ENCODE peak calls at places on chromosomes 11 and 22, in five cellular contexts. One of them, this sample, is unnamed.
A peak's percentile ranks its signal among the peaks of the same experiment; 100 is the strongest.

GRCh38 chr22:31105282-31105929 is 2.0 kb downstream of the SELENOM start:
- DNase-seq in HepG2: no peak
- DNase-seq in HCT116: no peak
- DNase-seq in K562: no peak
- DNase-seq in GM12878: no peak
- DNase-seq in this sample: no peak

GRCh38 chr11:85626496-85626895 is 648 bp downstream of the DLG2 start:
- DNase-seq in K562: no peak
- DNase-seq in GM12878: no peak
- DNase-seq in HCT116: no peak
- DNase-seq in HepG2: no peak
- DNase-seq in this sample: no peak

GRCh38 chr11:102577182-102577581 is 46.6 kb upstream of the MMP7 start:
- DNase-seq in GM12878: no peak
- DNase-seq in HepG2: no peak
- DNase-seq in K562: no peak
- DNase-seq in HCT116: no peak
- DNase-seq in this sample: no peak

GRCh38 chr11:68893282-68893681 is 10.3 kb downstream of the MRPL21 start:
- DNase-seq in HCT116: no peak
- DNase-seq in HepG2: no peak
- DNase-seq in GM12878: no peak
- DNase-seq in K562: no peak
- DNase-seq in this sample: no peak

GRCh38 chr11:112249871-112250590 is 10.6 kb downstream of the PLET1 start:
- DNase-seq in GM12878: no peak
- DNase-seq in HepG2: no peak
- DNase-seq in K562: no peak
- DNase-seq in HCT116: no peak
- DNase-seq in this sample: no peak

GRCh38 chr22:43017525-43018290 is 2.8 kb upstream of the PACSIN2 start:
- DNase-seq in HepG2: no peak
- DNase-seq in K562: no peak
- DNase-seq in HCT116: no peak
- DNase-seq in GM12878: no peak
- DNase-seq in this sample: no peak

GRCh38 chr11:64305075-64305690 is at the start of gene ESRRA:
- DNase-seq in K562: peak; percentile 95
- DNase-seq in HCT116: peak; percentile 96
- DNase-seq in HepG2: peak; percentile 97
- DNase-seq in GM12878: peak; percentile 94
- DNase-seq in this sample: peak; percentile 99

GRCh38 chr22:29607426-29607825 is 4.0 kb downstream of the NF2 start:
- DNase-seq in HCT116: no peak
- DNase-seq in K562: no peak
- DNase-seq in HepG2: no peak
- DNase-seq in GM12878: no peak
- DNase-seq in this sample: no peak

GRCh38 chr22:40463017-40463631 is 92.7 kb downstream of the SGSM3 start:
- DNase-seq in GM12878: peak; percentile 33
- DNase-seq in HepG2: no peak
- DNase-seq in K562: no peak
- DNase-seq in HCT116: no peak
- DNase-seq in this sample: no peak

GRCh38 chr11:66106786-66107599 is 36.9 kb downstream of the PACS1 start:
- DNase-seq in K562: no peak
- DNase-seq in GM12878: no peak
- DNase-seq in HepG2: peak; percentile 42
- DNase-seq in HCT116: no peak
- DNase-seq in this sample: no peak

GRCh38 chr22:49545606-49546005 is 282.1 kb downstream of the BRD1 start:
- DNase-seq in HepG2: no peak
- DNase-seq in K562: no peak
- DNase-seq in HCT116: no peak
- DNase-seq in GM12878: no peak
- DNase-seq in this sample: no peak

GRCh38 chr11:113240790-113241189 is 73.6 kb upstream of the TTC12 start:
- DNase-seq in K562: no peak
- DNase-seq in GM12878: no peak
- DNase-seq in HepG2: no peak
- DNase-seq in HCT116: no peak
- DNase-seq in this sample: no peak

GRCh38 chr11:116170526-116171120 is 602.2 kb downstream of the BUD13 start:
- DNase-seq in GM12878: no peak
- DNase-seq in HepG2: peak; percentile 5
- DNase-seq in K562: peak; percentile 25
- DNase-seq in HCT116: no peak
- DNase-seq in this sample: no peak

GRCh38 chr11:68314886-68315580 is 2.6 kb downstream of the LRP5 start:
- DNase-seq in HepG2: peak; percentile 96
- DNase-seq in HCT116: peak; percentile 26
- DNase-seq in K562: peak; percentile 44
- DNase-seq in GM12878: no peak
- DNase-seq in this sample: no peak

GRCh38 chr22:49018601-49019000 is 809.1 kb downstream of the BRD1 start:
- DNase-seq in GM12878: no peak
- DNase-seq in HCT116: no peak
- DNase-seq in HepG2: no peak
- DNase-seq in K562: no peak
- DNase-seq in this sample: no peak

GRCh38 chr22:32325416-32325801 is 32.3 kb upstream of the RFPL3 start:
- DNase-seq in GM12878: no peak
- DNase-seq in HepG2: no peak
- DNase-seq in K562: no peak
- DNase-seq in HCT116: no peak
- DNase-seq in this sample: no peak

GRCh38 chr22:19497245-19497644 is 17.5 kb downstream of the CDC45 start:
- DNase-seq in HCT116: no peak
- DNase-seq in K562: peak; percentile 75
- DNase-seq in HepG2: no peak
- DNase-seq in GM12878: no peak
- DNase-seq in this sample: no peak

GRCh38 chr22:27775087-27775697 is 26.4 kb downstream of the MN1 start:
- DNase-seq in HCT116: no peak
- DNase-seq in HepG2: no peak
- DNase-seq in GM12878: no peak
- DNase-seq in K562: no peak
- DNase-seq in this sample: no peak

GRCh38 chr11:37988031-37988430 is 1390.0 kb upstream of the RAG2 start:
- DNase-seq in GM12878: no peak
- DNase-seq in HepG2: no peak
- DNase-seq in HCT116: no peak
- DNase-seq in K562: no peak
- DNase-seq in this sample: no peak

GRCh38 chr11:59846556-59846955 is 1.3 kb upstream of the CBLIF start:
- DNase-seq in GM12878: no peak
- DNase-seq in HepG2: no peak
- DNase-seq in K562: no peak
- DNase-seq in HCT116: no peak
- DNase-seq in this sample: no peak

GRCh38 chr11:111417011-111417765 is 38.1 kb upstream of the POU2AF1 start:
- DNase-seq in HepG2: peak; percentile 80
- DNase-seq in HCT116: no peak
- DNase-seq in K562: no peak
- DNase-seq in GM12878: peak; percentile 96
- DNase-seq in this sample: no peak

GRCh38 chr11:75283391-75283931 is 42.9 kb downstream of the TPBGL start:
- DNase-seq in K562: no peak
- DNase-seq in GM12878: no peak
- DNase-seq in HCT116: no peak
- DNase-seq in HepG2: no peak
- DNase-seq in this sample: no peak

GRCh38 chr22:28594076-28594783 is 85.4 kb downstream of the TTC28 start:
- DNase-seq in K562: no peak
- DNase-seq in HCT116: no peak
- DNase-seq in GM12878: no peak
- DNase-seq in HepG2: no peak
- DNase-seq in this sample: no peak

GRCh38 chr22:32217465-32217864 is 12.6 kb upstream of the RFPL2 start:
- DNase-seq in HCT116: no peak
- DNase-seq in HepG2: no peak
- DNase-seq in K562: no peak
- DNase-seq in GM12878: no peak
- DNase-seq in this sample: no peak

GRCh38 chr11:35555238-35555887 is 29.9 kb upstream of the PAMR1 start:
- DNase-seq in HepG2: no peak
- DNase-seq in GM12878: no peak
- DNase-seq in K562: no peak
- DNase-seq in HCT116: no peak
- DNase-seq in this sample: no peak

GRCh38 chr11:111372538-111372937 is 6.5 kb downstream of the POU2AF1 start:
- DNase-seq in K562: no peak
- DNase-seq in GM12878: no peak
- DNase-seq in HCT116: no peak
- DNase-seq in HepG2: no peak
- DNase-seq in this sample: no peak

GRCh38 chr11:13503393-13503792 is 7.6 kb upstream of the PTH start:
- DNase-seq in HCT116: no peak
- DNase-seq in HepG2: no peak
- DNase-seq in GM12878: no peak
- DNase-seq in K562: no peak
- DNase-seq in this sample: no peak

GRCh38 chr11:1953489-1954284 is 6.6 kb downstream of the MRPL23 start:
- DNase-seq in GM12878: no peak
- DNase-seq in HepG2: no peak
- DNase-seq in HCT116: no peak
- DNase-seq in K562: no peak
- DNase-seq in this sample: no peak

GRCh38 chr22:24291538-24292201 is 21.0 kb downstream of the SPECC1L start:
- DNase-seq in K562: no peak
- DNase-seq in HepG2: no peak
- DNase-seq in HCT116: no peak
- DNase-seq in GM12878: no peak
- DNase-seq in this sample: no peak

GRCh38 chr22:26342719-26343449 is 86.2 kb upstream of the ASPHD2 start:
- DNase-seq in HepG2: no peak
- DNase-seq in GM12878: no peak
- DNase-seq in K562: no peak
- DNase-seq in HCT116: no peak
- DNase-seq in this sample: no peak

GRCh38 chr22:35783943-35784614 is 66.4 kb downstream of the APOL5 start:
- DNase-seq in K562: no peak
- DNase-seq in HepG2: no peak
- DNase-seq in HCT116: no peak
- DNase-seq in GM12878: no peak
- DNase-seq in this sample: no peak

GRCh38 chr11:43648888-43649287 is 31.6 kb upstream of the HSD17B12 start:
- DNase-seq in HepG2: no peak
- DNase-seq in GM12878: no peak
- DNase-seq in K562: no peak
- DNase-seq in HCT116: no peak
- DNase-seq in this sample: no peak

GRCh38 chr11:69658606-69659450 is 16.3 kb downstream of the LTO1 start:
- DNase-seq in GM12878: no peak
- DNase-seq in HepG2: peak; percentile 48
- DNase-seq in K562: no peak
- DNase-seq in HCT116: no peak
- DNase-seq in this sample: no peak

GRCh38 chr11:18011633-18012313 is 1.1 kb downstream of the SERGEF start:
- DNase-seq in GM12878: no peak
- DNase-seq in K562: no peak
- DNase-seq in HCT116: no peak
- DNase-seq in HepG2: peak; percentile 21
- DNase-seq in this sample: no peak
- H2AFZ ChIP-seq in GM12878: peak overlapping the region; percentile 95
- H2AFZ ChIP-seq in K562: peak overlapping the region; percentile 84
- H2AFZ ChIP-seq in HCT116: no peak overlapping the region
- H2AFZ ChIP-seq in HepG2: peak overlapping the region; percentile 24
- H2AFZ ChIP-seq in this sample: peak overlapping the region; percentile 85

DNA sequence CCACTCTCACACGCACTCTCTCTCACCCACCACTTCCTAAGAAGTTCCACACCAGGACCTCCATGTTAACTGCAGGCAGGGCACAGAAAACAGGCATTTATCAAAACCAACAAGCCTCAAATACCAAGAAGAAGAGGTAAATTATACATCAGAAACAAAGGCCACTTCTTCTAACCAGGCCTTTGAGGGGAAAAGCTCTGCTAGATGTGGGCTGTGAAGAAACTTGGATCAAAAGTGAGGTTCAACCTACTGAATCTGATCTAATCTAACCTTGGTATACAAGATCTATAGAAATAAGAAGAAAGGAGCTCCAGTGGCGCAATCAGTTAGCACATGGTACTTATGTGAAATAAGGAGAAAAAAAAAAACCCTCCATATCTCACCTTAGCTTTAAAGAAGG is 91.9 kb downstream of the FAM168A start:
- DNase-seq in GM12878: no peak
- DNase-seq in K562: no peak
- DNase-seq in HCT116: no peak
- DNase-seq in HepG2: no peak
- DNase-seq in this sample: no peak
- TF ChIP-seq CTCF in GM12878: no peak
- TF ChIP-seq CTCF in K562: no peak
- TF ChIP-seq CTCF in HCT116: no peak
- TF ChIP-seq CTCF in HepG2: no peak
- TF ChIP-seq CTCF in this sample: no peak

DNA sequence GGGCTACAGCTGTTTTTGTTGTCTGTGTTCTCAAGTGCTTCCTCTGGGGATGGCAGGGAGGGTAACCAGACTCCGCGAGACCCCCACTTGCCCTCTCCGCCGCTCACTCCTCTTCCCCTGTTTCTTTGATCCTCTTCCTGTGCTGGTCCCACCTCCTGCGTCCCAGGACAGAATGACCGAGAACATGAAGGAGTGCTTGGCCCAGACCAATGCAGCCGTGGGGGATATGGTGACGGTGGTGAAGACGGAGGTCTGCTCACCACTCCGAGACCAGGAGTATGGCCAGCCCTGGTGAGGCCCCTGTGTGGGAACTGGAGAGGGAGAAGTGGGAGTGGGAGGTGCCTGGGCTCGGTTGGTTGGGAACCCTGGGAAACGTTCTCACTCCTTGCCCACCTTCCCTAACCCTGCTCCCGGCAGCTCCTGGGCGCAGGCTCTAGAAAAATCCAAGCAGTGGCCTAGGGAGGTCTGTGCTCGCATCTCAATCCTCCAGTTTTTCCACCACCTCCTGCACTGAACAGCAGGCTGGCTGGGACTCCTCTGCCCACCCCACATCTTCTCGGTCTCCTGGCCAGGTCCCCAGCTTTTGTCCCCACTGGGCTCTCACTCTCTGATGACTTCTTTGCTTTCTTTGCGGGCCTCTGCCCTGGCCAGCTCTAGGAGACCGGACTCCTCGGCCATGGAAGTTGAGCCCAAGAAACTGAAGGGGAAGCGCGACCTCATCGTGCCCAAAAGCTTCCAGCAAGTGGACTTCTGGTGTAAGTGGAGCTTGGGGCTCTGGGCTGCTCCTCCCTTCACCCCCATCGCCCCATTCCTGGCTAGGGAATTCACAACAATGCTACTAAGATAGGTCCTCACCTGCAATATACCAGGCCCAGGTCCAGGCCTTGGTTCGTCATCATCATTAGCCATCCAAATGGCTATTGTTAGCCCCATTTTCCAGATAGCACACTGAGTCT is 35.4 kb downstream of the PRDM11 start:
- DNase-seq in HepG2: no peak
- DNase-seq in GM12878: no peak
- DNase-seq in HCT116: no peak
- DNase-seq in K562: no peak
- DNase-seq in this sample: no peak
- TF ChIP-seq SRF in HepG2: no peak
- TF ChIP-seq SRF in GM12878: no peak
- TF ChIP-seq SRF in HCT116: no peak
- TF ChIP-seq SRF in K562: no peak
- TF ChIP-seq SRF in this sample: no peak

GRCh38 chr11:96188625-96189006 is 154.4 kb downstream of the MAML2 start:
- DNase-seq in HCT116: no peak
- DNase-seq in GM12878: peak; percentile 75
- DNase-seq in K562: no peak
- DNase-seq in HepG2: peak; percentile 14
- DNase-seq in this sample: no peak
- H2AFZ ChIP-seq in HCT116: no peak overlapping the region
- H2AFZ ChIP-seq in GM12878: no peak overlapping the region
- H2AFZ ChIP-seq in K562: peak overlapping the region; percentile 12
- H2AFZ ChIP-seq in HepG2: no peak overlapping the region
- H2AFZ ChIP-seq in this sample: no peak overlapping the region

This sample was measured in H1.